ENCODE peak calls at places on chromosome 7, in four cellular contexts. D is right lobe of liver, E is HepG2, O is NB4. B is an unnamed sample.

GRCh38 chr7:25894902-25895791 is 256.9 kb upstream of the NFE2L3 start:
- DNase-seq in D (peak), E (no peak), O (peak), B (peak)

GRCh38 chr7:157667261-157667660 is 330.5 kb downstream of the DNAJB6 start:
- DNase-seq in D (no peak), E (no peak), O (no peak), B (no peak)

GRCh38 chr7:117672433-117672832 is 192.6 kb downstream of the CFTR start:
- DNase-seq in D (no peak), E (no peak), O (no peak), B (no peak)

GRCh38 chr7:82778021-82778420 is 334.4 kb upstream of the CACNA2D1 start:
- DNase-seq in D (no peak), E (no peak), O (no peak), B (no peak)

GRCh38 chr7:37052673-37053072 is 328.4 kb upstream of the AOAH start:
- DNase-seq in D (no peak), E (peak), O (peak), B (peak)

GRCh38 chr7:70354409-70355169 is 756.3 kb downstream of the AUTS2 start:
- DNase-seq in D (no peak), E (no peak), O (no peak), B (no peak)

GRCh38 chr7:17233643-17234397 is 64.6 kb upstream of the AHR start:
- DNase-seq in D (no peak), E (no peak), O (peak), B (no peak)

GRCh38 chr7:20089431-20089830 is 127.8 kb downstream of the MACC1 start:
- DNase-seq in D (no peak), E (no peak), O (no peak), B (no peak)

GRCh38 chr7:90551036-90551435 is 45.1 kb upstream of the CDK14 start:
- DNase-seq in D (no peak), E (peak), O (no peak), B (no peak)

GRCh38 chr7:98284335-98285036 is 3.0 kb downstream of the BRI3 start:
- DNase-seq in D (peak), E (peak), O (no peak), B (peak)

GRCh38 chr7:47232751-47233412 is 349.0 kb downstream of the TNS3 start:
- DNase-seq in D (no peak), E (no peak), O (peak), B (no peak)

DNA sequence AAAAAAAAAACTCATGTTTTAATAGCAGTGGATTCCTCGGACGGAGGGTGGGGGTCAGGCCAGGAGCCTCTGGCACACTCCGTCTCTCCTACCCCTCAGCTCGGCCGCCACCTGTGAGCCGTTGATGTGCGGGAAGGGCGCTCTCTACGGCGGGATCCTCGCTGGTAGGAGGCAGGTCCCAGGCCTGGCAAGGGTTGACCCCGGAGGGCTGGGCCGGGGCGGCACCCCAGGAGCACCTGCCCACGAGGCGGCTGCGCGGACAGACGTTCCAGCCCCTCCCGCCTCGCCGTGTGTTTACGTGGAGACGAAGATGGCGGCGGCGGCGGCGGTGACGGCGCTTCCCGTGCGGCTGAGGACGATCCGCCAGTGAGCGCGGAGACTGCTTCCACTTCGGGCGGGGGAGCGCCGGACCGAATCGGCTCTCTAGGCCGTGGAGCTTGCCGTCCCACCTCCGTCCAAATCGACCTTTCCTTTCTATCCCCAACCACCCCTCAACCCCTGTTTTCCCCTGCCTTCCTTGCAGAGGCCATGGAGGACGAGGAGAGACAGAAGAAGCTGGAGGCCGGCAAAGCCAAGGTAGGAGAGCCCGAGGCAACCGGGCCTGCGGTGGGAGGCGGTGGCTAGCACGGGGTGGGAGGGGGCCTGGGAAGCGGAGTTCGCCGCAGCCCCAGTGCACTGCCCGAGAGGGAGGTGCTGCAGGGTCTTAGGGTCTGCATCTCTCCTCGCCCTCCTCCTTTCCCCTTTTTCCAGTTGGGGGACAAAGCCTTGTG is at the start of gene AKAP9:
- DNase-seq in D (peak), E (peak), O (peak), B (peak)
- TF ChIP-seq POLR2A in D (peak), E (peak), O (peak), B (peak)

GRCh38 chr7:23852988-23853387 is 143.0 kb downstream of the STK31 start:
- DNase-seq in D (no peak), E (no peak), O (no peak), B (no peak)
- TF ChIP-seq POLR2A in D (no peak), E (no peak), O (no peak), B (no peak)

DNA sequence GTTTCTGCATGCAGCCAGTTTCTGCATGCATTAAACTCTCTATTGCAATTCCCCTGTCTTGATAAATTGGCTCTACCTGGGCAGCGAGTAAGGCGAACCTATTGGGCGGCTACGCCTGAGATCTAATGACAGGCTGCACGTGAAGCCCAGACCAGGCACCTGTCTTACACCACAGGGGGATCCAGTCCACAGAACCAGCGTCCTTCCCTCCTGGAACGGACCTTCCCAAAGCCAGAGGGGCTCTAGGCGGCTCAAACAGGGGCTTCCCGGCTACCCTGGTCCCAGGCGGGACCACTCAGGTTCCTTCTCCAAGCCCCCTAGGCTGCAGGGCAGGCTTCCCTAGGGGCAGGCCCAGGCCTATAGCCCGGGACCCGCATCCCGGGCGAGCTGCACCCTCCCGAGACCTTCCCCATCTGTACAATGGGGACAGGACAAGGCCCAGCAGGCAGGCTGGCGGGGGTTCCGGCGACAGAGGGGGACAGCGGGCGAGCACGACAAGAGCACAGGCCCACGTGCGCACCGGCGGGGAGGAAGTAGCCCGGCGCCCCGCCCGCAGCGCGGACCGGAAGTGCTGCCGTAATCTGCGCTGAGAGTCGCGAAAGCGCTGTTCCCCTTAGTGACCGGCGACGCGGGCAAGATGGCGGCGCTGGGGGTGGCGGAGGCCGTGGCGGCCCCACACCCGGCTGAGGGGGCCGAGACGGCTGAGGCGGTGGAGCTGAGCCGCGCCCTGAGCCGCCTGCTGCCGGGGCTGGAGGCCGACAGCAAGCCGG is at the start of gene DNAAF5:
- DNase-seq in D (peak), E (peak), O (peak), B (peak)
- TF ChIP-seq POLR2A in D (peak), E (peak), O (peak), B (peak)

DNA sequence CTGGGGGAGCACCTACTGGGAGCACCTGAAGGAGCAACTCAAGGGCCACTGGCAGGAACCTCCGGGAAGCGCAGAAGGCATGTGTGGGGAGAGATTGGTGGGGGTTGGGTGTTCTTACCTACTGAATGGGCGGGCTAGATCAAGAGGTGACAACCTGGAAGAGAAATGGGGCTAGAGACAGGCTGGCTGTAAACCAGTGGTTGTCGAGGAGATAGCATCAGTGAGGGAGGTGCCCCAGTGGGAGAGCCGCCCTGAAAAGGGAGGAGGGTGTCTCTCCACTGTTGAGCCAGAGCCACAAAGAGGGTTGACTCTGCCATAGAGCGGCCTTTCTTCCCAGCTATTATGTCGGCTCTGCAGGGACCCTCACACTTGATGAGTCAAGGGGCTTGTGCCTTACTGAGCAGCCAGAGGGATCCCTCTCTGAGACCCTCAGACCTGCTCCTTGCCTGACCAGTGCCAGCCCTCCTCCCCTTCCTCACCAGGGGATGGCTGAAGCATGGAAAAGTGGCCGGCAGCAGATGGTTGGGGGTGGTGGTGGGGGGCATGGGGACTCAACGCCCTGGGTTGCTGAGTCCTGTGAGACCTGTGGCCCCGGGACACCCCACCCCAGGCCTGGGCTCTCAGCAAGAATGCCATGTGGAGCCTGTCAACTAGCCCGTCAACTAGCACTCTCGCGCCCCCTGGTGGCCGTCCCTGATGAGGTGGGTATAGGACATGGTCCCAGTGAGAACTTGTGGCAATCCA is 36.4 kb upstream of the PURB start:
- DNase-seq in D (peak), E (peak), O (peak), B (peak)
- TF ChIP-seq POLR2A in D (no peak), E (no peak), O (no peak), B (no peak)

GRCh38 chr7:28409716-28410627 is 2.3 kb upstream of the CREB5 start:
- DNase-seq in D (peak), E (no peak), O (no peak), B (no peak)

GRCh38 chr7:28408974-28409715 is 3.2 kb upstream of the CREB5 start:
- DNase-seq in D (peak), E (peak), O (peak), B (peak)

GRCh38 chr7:28414453-28414852 is 2.1 kb downstream of the CREB5 start:
- DNase-seq in D (no peak), E (no peak), O (no peak), B (no peak)

GRCh38 chr7:28410628-28411578 is 1.4 kb upstream of the CREB5 start:
- DNase-seq in D (peak), E (no peak), O (peak), B (no peak)

GRCh38 chr7:28411876-28412662 is at the start of gene CREB5:
- DNase-seq in D (no peak), E (no peak), O (no peak), B (no peak)
- TF ChIP-seq POLR2A in D (no peak), E (no peak), O (no peak), B (no peak)

GRCh38 chr7:44111759-44112158 is 7.6 kb downstream of the AEBP1 start:
- DNase-seq in D (no peak), E (no peak), O (no peak), B (no peak)

GRCh38 chr7:44112231-44112996 is 8.3 kb downstream of the AEBP1 start:
- DNase-seq in D (no peak), E (no peak), O (no peak), B (no peak)

GRCh38 chr7:44114586-44115310 is 8.6 kb downstream of the POLD2 start:
- DNase-seq in D (no peak), E (no peak), O (no peak), B (no peak)

GRCh38 chr7:44112997-44113763 is 9.0 kb downstream of the AEBP1 start:
- DNase-seq in D (no peak), E (no peak), O (no peak), B (no peak)

DNA sequence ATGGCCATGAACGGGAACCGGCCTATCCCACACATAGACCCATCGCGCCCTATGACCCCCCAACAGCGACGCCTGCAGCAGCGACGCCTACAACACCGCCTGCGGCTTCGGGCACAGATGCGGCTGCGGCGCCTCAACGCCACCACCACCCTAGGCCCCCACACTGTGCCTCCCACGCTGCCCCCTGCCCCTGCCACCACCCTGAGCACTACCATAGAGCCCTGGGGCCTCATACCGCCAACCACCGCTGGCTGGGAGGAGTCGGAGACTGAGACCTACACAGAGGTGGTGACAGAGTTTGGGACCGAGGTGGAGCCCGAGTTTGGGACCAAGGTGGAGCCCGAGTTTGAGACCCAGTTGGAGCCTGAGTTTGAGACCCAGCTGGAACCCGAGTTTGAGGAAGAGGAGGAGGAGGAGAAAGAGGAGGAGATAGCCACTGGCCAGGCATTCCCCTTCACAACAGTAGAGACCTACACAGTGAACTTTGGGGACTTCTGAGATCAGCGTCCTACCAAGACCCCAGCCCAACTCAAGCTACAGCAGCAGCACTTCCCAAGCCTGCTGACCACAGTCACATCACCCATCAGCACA is 9.5 kb downstream of the POLD2 start:
- DNase-seq in D (no peak), E (no peak), O (no peak), B (no peak)
- TF ChIP-seq POLR2A in D (no peak), E (no peak), O (peak), B (no peak)